ENCODE peak calls at places on chromosome 20, in nine cellular contexts. H is NAMALWA; D is NCI-H748 treated with DMSO at 0.1 percent for 48 hours; E is RPMI8226; S is central memory CD4-positive, alpha-beta T cell; O is body of pancreas; B is T follicular helper cell; M is fibroblast of pulmonary artery; Q is CD8-positive, alpha-beta memory T cell. I is an unnamed sample.

GRCh38 chr20:8545212-8545611 is 413.1 kb downstream of the PLCB1 start:
- DNase-seq in H (no peak), D (no peak), E (no peak), S (no peak), O (no peak), B (no peak), M (peak; percentile 57), Q (no peak), I (peak; percentile 52)

GRCh38 chr20:63873477-63873971 is 8.5 kb downstream of the TPD52L2 start:
- DNase-seq in H (no peak), D (no peak), E (no peak), S (peak; percentile 22), O (peak; percentile 69), B (no peak), M (peak; percentile 94), Q (no peak), I (peak; percentile 99)

GRCh38 chr20:440636-441035 is 21.7 kb downstream of the TBC1D20 start:
- DNase-seq in H (no peak), D (no peak), E (no peak), S (no peak), O (no peak), B (no peak), M (no peak), Q (no peak), I (no peak)

GRCh38 chr20:62010551-62011402 is 54.9 kb downstream of the TAF4 start:
- DNase-seq in H (peak; percentile 60), D (no peak), E (peak; percentile 58), S (peak; percentile 55), O (peak; percentile 47), B (peak; percentile 61), M (peak; percentile 65), Q (peak; percentile 49), I (peak; percentile 60)

GRCh38 chr20:24303393-24303792 is 166.0 kb upstream of the SYNDIG1 start:
- DNase-seq in H (peak; percentile 5), D (no peak), E (peak; percentile 19), S (no peak), O (no peak), B (no peak), M (no peak), Q (no peak), I (no peak)

GRCh38 chr20:46293084-46293483 is 15.2 kb downstream of the CDH22 start:
- DNase-seq in H (peak; percentile 50), D (no peak), E (peak; percentile 50), S (no peak), O (no peak), B (no peak), M (peak; percentile 68), Q (no peak), I (peak; percentile 57)

GRCh38 chr20:44572551-44573500 is 9.6 kb upstream of the PKIG start:
- DNase-seq in H (no peak), D (no peak), E (no peak), S (no peak), O (no peak), B (no peak), M (peak; percentile 92), Q (no peak), I (peak; percentile 73)

GRCh38 chr20:40477805-40478204 is 211.2 kb downstream of the MAFB start:
- DNase-seq in H (no peak), D (no peak), E (no peak), S (no peak), O (no peak), B (no peak), M (no peak), Q (no peak), I (no peak)

GRCh38 chr20:63124782-63125580 is 91.0 kb downstream of the YTHDF1 start:
- DNase-seq in H (no peak), D (no peak), E (no peak), S (no peak), O (no peak), B (no peak), M (no peak), Q (no peak), I (no peak)

GRCh38 chr20:63103402-63104311 is 96.9 kb upstream of the BHLHE23 start:
- DNase-seq in H (peak; percentile 44), D (no peak), E (no peak), S (peak; percentile 25), O (no peak), B (peak; percentile 36), M (peak; percentile 18), Q (no peak), I (no peak)

GRCh38 chr20:1375515-1375914 is 17.3 kb downstream of the FKBP1A start:
- DNase-seq in H (no peak), D (no peak), E (no peak), S (no peak), O (no peak), B (no peak), M (peak; percentile 92), Q (no peak), I (peak; percentile 84)

GRCh38 chr20:58471835-58472164 is 43.4 kb downstream of the APCDD1L start:
- DNase-seq in H (no peak), D (no peak), E (no peak), S (no peak), O (no peak), B (no peak), M (no peak), Q (no peak), I (no peak)

GRCh38 chr20:58993332-58994248 is 12.5 kb downstream of the NELFCD start:
- DNase-seq in H (no peak), D (no peak), E (no peak), S (no peak), O (no peak), B (no peak), M (no peak), Q (no peak), I (no peak)

GRCh38 chr20:50312682-50313187 is 122.1 kb downstream of the CEBPB start:
- DNase-seq in H (no peak), D (no peak), E (no peak), S (no peak), O (peak; percentile 85), B (no peak), M (peak; percentile 93), Q (no peak), I (peak; percentile 91)

GRCh38 chr20:35541118-35541782 is 628 bp upstream of the ERGIC3 start:
- DNase-seq in H (no peak), D (no peak), E (no peak), S (no peak), O (no peak), B (no peak), M (no peak), Q (no peak), I (no peak)

GRCh38 chr20:61184194-61184593 is 67.9 kb upstream of the CDH4 start:
- DNase-seq in H (no peak), D (no peak), E (no peak), S (no peak), O (no peak), B (no peak), M (no peak), Q (no peak), I (no peak)

GRCh38 chr20:61700595-61701140 is 365.0 kb downstream of the TAF4 start:
- DNase-seq in H (no peak), D (no peak), E (no peak), S (no peak), O (no peak), B (no peak), M (no peak), Q (no peak), I (no peak)

GRCh38 chr20:5008743-5009142 is 7.4 kb upstream of the SLC23A2 start:
- DNase-seq in H (no peak), D (no peak), E (no peak), S (no peak), O (peak; percentile 35), B (no peak), M (no peak), Q (no peak), I (peak; percentile 14)

GRCh38 chr20:44187054-44187762 is at the start of gene JPH2:
- DNase-seq in H (no peak), D (no peak), E (peak; percentile 20), S (no peak), O (peak; percentile 25), B (no peak), M (peak; percentile 62), Q (no peak), I (no peak)

I was measured in lung microvascular endothelial cell.